ENCODE peak calls at places on chromosomes 11 and 22, in five cellular contexts. S is right lobe of liver; M is heart right ventricle; T is cardiac fibroblast; U is CD8-positive, alpha-beta T cell. I is an unnamed sample.

GRCh38 chr11:86443415-86443814 is 68.7 kb downstream of the CCDC81 start:
- DNase-seq in S (no peak), M (no peak), T (no peak), U (no peak), I (no peak)

GRCh38 chr11:113615773-113616172 is 90.3 kb downstream of the TMPRSS5 start:
- DNase-seq in S (no peak), M (no peak), T (peak; percentile 6), U (no peak), I (no peak)

GRCh38 chr11:69700278-69701140 is 3.3 kb downstream of the FGF19 start:
- DNase-seq in S (peak; percentile 90), M (peak; percentile 82), T (peak; percentile 75), U (no peak), I (peak; percentile 59)

GRCh38 chr11:35122308-35122707 is 16.7 kb upstream of the CD44 start:
- DNase-seq in S (no peak), M (no peak), T (no peak), U (no peak), I (no peak)

GRCh38 chr22:40325315-40325714 is 21.0 kb upstream of the ADSL start:
- DNase-seq in S (no peak), M (no peak), T (no peak), U (peak; percentile 87), I (no peak)

GRCh38 chr11:124174001-124174400 is 9.1 kb upstream of the OR10D3 start:
- DNase-seq in S (no peak), M (no peak), T (peak; percentile 85), U (no peak), I (no peak)

GRCh38 chr22:47322854-47323253 is 560.4 kb downstream of the TBC1D22A start:
- DNase-seq in S (no peak), M (no peak), T (no peak), U (no peak), I (no peak)

GRCh38 chr11:2319791-2320481 is 18.1 kb downstream of the TSPAN32 start:
- DNase-seq in S (no peak), M (no peak), T (no peak), U (no peak), I (peak; percentile 53)

GRCh38 chr11:2150206-2150847 is 10.7 kb downstream of the INS start:
- DNase-seq in S (no peak), M (no peak), T (peak; percentile 78), U (no peak), I (no peak)

GRCh38 chr11:68798221-68798813 is 43.4 kb downstream of the CPT1A start:
- DNase-seq in S (no peak), M (peak; percentile 29), T (peak; percentile 33), U (peak; percentile 48), I (no peak)

GRCh38 chr11:18633256-18634139 is 644 bp downstream of the SPTY2D1 start:
- DNase-seq in S (no peak), M (no peak), T (peak; percentile 12), U (peak; percentile 27), I (no peak)

GRCh38 chr11:74279256-74279655 is 32.2 kb downstream of the P4HA3 start:
- DNase-seq in S (no peak), M (no peak), T (peak; percentile 37), U (no peak), I (no peak)

GRCh38 chr22:50182176-50183081 is 3.3 kb upstream of the TRABD start:
- DNase-seq in S (peak; percentile 59), M (no peak), T (no peak), U (no peak), I (no peak)

GRCh38 chr11:35330156-35330889 is 89.0 kb downstream of the SLC1A2 start:
- DNase-seq in S (no peak), M (no peak), T (peak; percentile 43), U (no peak), I (no peak)

DNA sequence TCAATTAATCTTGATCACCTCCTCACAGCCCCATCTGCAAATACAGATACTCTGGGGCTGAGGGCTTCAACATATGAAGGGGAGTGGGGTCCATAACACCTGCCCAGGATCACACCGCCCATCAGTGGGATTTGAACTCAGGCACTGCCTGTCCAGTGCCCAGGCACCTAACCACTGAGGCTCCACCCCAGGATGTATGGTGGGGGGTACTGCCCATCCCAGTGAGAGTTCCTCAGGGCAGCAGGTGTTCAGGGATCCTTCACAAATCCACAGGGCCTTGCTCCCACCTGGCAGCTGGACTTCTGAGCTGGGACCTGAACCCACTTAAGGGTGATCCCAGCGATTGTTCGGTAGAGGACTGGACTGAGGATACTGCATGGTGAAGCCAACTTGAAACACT is 33.2 kb downstream of the PRDM11 start:
- DNase-seq in S (no peak), M (no peak), T (no peak), U (no peak), I (no peak)
- H3K4me3 ChIP-seq in S (peak overlapping the region; percentile 66), M (peak overlapping the region; percentile 56), T (no peak overlapping the region), U (peak overlapping the region; percentile 33), I (peak overlapping the region; percentile 52)

DNA sequence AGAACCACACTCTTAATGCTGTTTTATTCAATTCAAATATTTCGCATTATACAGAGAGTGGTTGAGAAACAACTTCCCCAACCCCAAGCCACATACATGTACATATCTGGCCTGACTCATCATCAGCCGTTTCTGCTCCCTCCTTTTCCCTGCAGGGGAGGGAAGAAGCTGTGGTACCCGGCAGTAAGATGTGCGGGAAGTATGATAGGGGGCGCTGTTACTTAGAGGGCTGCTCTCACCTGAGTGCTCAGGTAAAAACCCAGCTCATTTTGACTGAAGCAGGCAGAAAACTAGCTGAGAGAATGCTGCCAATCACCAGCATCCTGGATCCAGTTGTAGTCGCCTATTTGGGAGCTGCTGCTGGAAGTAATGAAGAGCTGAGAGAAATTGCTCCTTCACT is 85.6 kb downstream of the NELL1 start:
- DNase-seq in S (no peak), M (no peak), T (no peak), U (no peak), I (no peak)
- TF ChIP-seq CTCF in S (no peak), M (no peak), T (no peak), U (no peak), I (no peak)

GRCh38 chr22:37259540-37260029 is 15.5 kb upstream of the RAC2 start:
- DNase-seq in S (peak; percentile 56), M (no peak), T (peak; percentile 70), U (no peak), I (no peak)
- H3K4me3 ChIP-seq in S (no peak overlapping the region), M (no peak overlapping the region), T (no peak overlapping the region), U (no peak overlapping the region), I (no peak overlapping the region)

GRCh38 chr11:130873766-130874165 is 42.5 kb downstream of the SNX19 start:
- DNase-seq in S (no peak), M (no peak), T (no peak), U (no peak), I (no peak)

GRCh38 chr11:130872102-130872501 is 44.2 kb downstream of the SNX19 start:
- DNase-seq in S (no peak), M (peak; percentile 15), T (no peak), U (no peak), I (no peak)

GRCh38 chr11:130872961-130873360 is 43.3 kb downstream of the SNX19 start:
- DNase-seq in S (no peak), M (no peak), T (peak; percentile 26), U (no peak), I (no peak)

GRCh38 chr11:130871616-130872015 is 44.7 kb downstream of the SNX19 start:
- DNase-seq in S (no peak), M (no peak), T (no peak), U (no peak), I (no peak)

DNA sequence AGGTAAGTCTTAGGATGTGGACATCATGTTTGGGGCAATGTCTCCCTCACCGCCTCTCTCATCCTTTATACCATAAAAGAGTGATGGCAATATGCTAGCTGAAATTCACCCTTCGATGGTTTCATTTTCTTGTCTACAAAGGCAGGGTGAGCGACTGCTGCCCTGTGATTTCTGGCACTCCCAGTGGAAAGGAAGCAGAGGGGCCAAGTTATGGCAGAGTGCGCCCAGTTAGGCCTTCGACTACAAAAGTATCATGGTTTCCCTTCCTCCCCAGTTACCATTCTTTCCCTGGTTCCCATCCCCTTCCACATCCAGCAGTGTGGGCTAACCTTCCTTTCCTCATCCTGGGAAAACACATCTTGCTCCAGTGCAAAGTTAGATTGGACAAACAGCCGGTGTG is 43.8 kb downstream of the SNX19 start:
- DNase-seq in S (no peak), M (no peak), T (no peak), U (no peak), I (no peak)
- TF ChIP-seq CTCF in S (no peak), M (no peak), T (no peak), U (no peak), I (no peak)

DNA sequence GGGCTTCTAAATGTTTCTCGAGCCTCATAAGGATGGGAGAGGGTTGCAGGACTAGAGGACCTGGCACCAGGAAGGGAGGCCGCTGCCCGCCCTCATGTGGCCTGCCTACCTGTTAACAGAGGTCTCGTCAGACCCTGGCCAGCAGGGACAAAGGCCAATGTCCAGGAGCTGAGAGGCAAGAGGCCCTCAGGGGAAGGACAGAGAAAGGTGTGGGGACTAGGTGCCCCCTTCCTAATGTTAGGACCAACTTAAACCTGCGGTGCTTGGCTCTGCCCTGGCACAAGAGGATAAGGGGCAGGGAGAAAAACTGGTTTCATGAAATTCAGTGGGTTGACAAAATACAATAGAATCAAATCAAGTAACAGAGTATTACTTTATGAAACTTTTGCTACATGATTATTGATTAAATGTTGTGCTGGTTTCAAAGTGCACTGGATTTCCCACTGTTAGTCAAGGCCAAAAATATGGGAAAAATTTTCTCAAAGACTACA is 20.0 kb upstream of the SYT12 start:
- DNase-seq in S (peak; percentile 91), M (no peak), T (no peak), U (no peak), I (no peak)
- H3K4me3 ChIP-seq in S (no peak overlapping the region), M (no peak overlapping the region), T (no peak overlapping the region), U (no peak overlapping the region), I (no peak overlapping the region)

GRCh38 chr11:46914363-46914762 is 4.0 kb downstream of the LRP4 start:
- DNase-seq in S (no peak), M (no peak), T (peak; percentile 26), U (no peak), I (no peak)
- TF ChIP-seq CTCF in S (no peak), M (no peak), T (no peak), U (no peak), I (no peak)

DNA sequence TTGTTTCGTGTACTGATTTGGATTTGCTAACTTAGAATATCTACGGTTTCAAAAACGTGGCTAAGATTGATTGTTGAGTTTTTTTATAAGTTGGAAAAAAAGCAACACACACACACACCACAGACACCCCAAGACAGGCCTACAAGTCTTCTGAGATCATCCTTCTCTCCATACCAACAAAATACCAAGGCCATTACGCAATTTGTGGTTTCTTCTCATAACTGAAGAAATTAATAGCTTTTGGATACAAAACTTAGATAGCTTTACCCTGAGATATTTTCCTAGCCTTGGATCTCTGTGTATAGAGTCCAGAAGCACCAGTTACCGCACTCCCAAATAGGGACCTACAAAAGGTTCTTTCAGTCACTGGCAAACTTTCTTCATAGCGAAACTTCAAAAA is 113.6 kb downstream of the SIK3 start:
- DNase-seq in S (no peak), M (no peak), T (peak; percentile 89), U (no peak), I (no peak)
- H3K4me3 ChIP-seq in S (no peak overlapping the region), M (no peak overlapping the region), T (no peak overlapping the region), U (no peak overlapping the region), I (peak overlapping the region; percentile 10)

DNA sequence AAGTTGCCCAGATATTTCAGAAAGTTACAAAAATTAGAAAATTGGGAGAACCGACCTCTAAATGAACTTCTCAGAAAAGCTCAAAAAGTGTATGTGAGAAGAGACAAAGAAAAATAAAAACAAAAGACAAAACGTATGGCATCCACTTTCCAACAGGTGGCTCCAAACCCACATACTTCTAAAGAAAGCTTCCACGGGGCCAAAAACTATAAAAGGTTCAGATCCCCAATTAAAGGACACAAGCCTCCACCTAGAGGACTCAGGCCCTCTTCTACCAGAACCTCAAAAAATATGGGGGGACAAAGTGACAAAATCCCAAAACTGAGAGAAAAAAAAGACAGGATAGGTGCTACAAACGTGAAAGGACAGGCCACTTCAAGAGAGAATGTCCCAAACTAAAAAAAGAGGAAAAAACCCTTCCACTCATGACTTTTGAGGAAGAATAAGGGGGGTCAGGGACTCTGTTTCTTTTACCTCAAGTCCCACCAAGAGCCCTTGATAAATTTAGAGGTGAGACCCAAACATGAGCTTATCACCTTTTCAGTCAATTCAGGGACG is 8.8 kb downstream of the SCGB2A1 start:
- DNase-seq in S (no peak), M (no peak), T (peak; percentile 28), U (no peak), I (no peak)
- TF ChIP-seq CTCF in S (peak; percentile 40), M (no peak), T (peak; percentile 57), U (peak; percentile 23), I (no peak)